ENCODE peak calls at places on chromosomes 13 and 19, in four cellular contexts. Y is GM12878, L is astrocyte of the spinal cord, T is MM.1S. K is an unnamed sample.

GRCh38 chr19:2260341-2260751 is 4.1 kb upstream of the JSRP1 start:
- DNase-seq in T (peak; percentile 87), Y (no peak), L (no peak), K (peak; percentile 47)

GRCh38 chr19:3618811-3619630 is 7.6 kb downstream of the CACTIN start:
- DNase-seq in L (no peak), Y (no peak), T (no peak), K (no peak)

GRCh38 chr19:40400521-40400920 is 10.5 kb upstream of the HIPK4 start:
- DNase-seq in Y (no peak), T (no peak), L (no peak), K (no peak)

GRCh38 chr13:92135509-92135908 is 737.1 kb downstream of the GPC5 start:
- DNase-seq in L (no peak), T (no peak), Y (no peak), K (no peak)

GRCh38 chr13:51643114-51643881 is 59.0 kb downstream of the WDFY2 start:
- DNase-seq in Y (no peak), T (no peak), L (peak; percentile 89), K (no peak)

GRCh38 chr19:16340092-16340491 is 15.5 kb downstream of the KLF2 start:
- DNase-seq in Y (no peak), L (peak; percentile 66), T (no peak), K (no peak)

GRCh38 chr13:87131611-87132010 is 539.6 kb upstream of the SLITRK5 start:
- DNase-seq in T (no peak), Y (no peak), L (no peak), K (no peak)

GRCh38 chr19:29497686-29498436 is 27.9 kb upstream of the VSTM2B start:
- DNase-seq in Y (no peak), L (no peak), T (no peak), K (no peak)

GRCh38 chr13:69720278-69720983 is 387.2 kb upstream of the ATXN8OS start:
- DNase-seq in Y (no peak), T (no peak), L (no peak), K (no peak)

DNA sequence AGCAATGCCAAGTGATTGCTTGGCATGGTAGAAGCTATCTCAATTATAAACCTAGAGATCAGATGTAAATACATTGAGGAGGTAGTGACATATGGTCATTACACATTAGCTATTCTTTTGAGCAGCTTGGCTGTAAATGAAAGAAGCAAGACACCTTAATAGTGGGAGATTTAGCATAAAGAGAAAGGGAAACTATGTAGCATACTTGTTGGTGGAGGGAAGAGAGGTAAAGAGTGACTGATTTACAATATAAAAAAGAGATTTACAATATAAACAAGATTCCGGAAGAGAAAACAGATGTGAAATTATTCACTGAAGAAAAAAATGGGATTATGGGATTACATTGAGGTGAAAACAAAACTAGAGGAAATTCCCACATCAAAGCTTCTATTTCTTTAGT is 2009.6 kb downstream of the OLFM4 start:
- DNase-seq in Y (no peak), L (no peak), T (no peak), K (no peak)
- H3K4me3 ChIP-seq in Y (no peak overlapping the region), L (no peak overlapping the region), T (no peak overlapping the region), K (no peak overlapping the region)

GRCh38 chr19:19213822-19214558 is 2.2 kb downstream of the NCAN start:
- DNase-seq in Y (no peak), L (no peak), T (no peak), K (no peak)

GRCh38 chr19:19214892-19215291 is 3.1 kb downstream of the NCAN start:
- DNase-seq in T (peak; percentile 18), L (peak; percentile 29), Y (no peak), K (no peak)

GRCh38 chr19:19215792-19216191 is 4.0 kb downstream of the NCAN start:
- DNase-seq in Y (no peak), T (no peak), L (no peak), K (no peak)

GRCh38 chr19:19218911-19219310 is 7.2 kb downstream of the NCAN start:
- DNase-seq in Y (no peak), T (no peak), L (no peak), K (no peak)

DNA sequence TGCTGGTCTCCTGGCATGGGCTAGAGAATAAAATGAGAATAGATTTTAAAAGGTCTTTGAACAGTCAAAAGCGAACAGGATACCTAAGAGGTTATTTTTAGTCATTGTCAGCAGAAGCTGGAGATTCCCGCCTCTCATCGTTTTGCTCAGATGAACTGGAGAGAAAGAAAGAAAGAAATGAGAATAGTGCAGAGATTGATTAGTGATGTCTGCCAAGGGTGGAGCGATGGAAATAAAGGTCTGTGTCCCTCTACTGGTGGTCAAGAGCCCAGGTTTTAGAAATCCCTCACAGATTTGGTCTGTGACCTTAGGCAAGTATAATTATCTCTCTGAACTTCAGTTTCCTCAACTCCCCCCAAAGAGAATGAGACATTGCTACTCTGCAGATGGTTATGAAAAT is 5.4 kb downstream of the NCAN start:
- DNase-seq in L (peak; percentile 14), T (peak; percentile 38), Y (no peak), K (no peak)
- TF ChIP-seq CTCF in L (peak; percentile 21), T (peak; percentile 13), Y (no peak), K (peak; percentile 10)

GRCh38 chr19:7679017-7679720 is 1.5 kb upstream of the TRAPPC5 start:
- DNase-seq in T (peak; percentile 23), L (no peak), Y (no peak), K (peak; percentile 76)

GRCh38 chr19:7680606-7681335 is at the start of gene TRAPPC5:
- DNase-seq in T (peak; percentile 90), L (peak; percentile 74), Y (no peak), K (peak; percentile 53)

GRCh38 chr19:7679771-7680605 is 645 bp upstream of the TRAPPC5 start:
- DNase-seq in L (no peak), T (no peak), Y (no peak), K (no peak)

GRCh38 chr19:7681336-7682174 is 922 bp downstream of the TRAPPC5 start:
- DNase-seq in T (peak; percentile 30), L (peak; percentile 68), Y (no peak), K (peak; percentile 71)

GRCh38 chr19:7682175-7682855 is 1.7 kb downstream of the TRAPPC5 start:
- DNase-seq in T (no peak), L (no peak), Y (no peak), K (no peak)
- H3K4me3 ChIP-seq in T (no peak overlapping the region), L (peak overlapping the region; percentile 98), Y (peak overlapping the region; percentile 85), K (no peak overlapping the region)

GRCh38 chr13:112012705-112013085 is 54.3 kb upstream of the SOX1 start:
- DNase-seq in T (no peak), L (no peak), Y (no peak), K (no peak)

GRCh38 chr13:112010714-112011113 is 56.2 kb upstream of the SOX1 start:
- DNase-seq in L (no peak), Y (no peak), T (no peak), K (no peak)

GRCh38 chr13:112013665-112014064 is 53.3 kb upstream of the SOX1 start:
- DNase-seq in L (no peak), T (no peak), Y (no peak), K (no peak)

GRCh38 chr13:112014857-112015256 is 52.1 kb upstream of the SOX1 start:
- DNase-seq in T (no peak), Y (no peak), L (no peak), K (no peak)

GRCh38 chr13:112012004-112012704 is 54.8 kb upstream of the SOX1 start:
- DNase-seq in L (no peak), Y (no peak), T (no peak), K (no peak)
- TF ChIP-seq CTCF in L (no peak), Y (no peak), T (no peak), K (no peak)